ENCODE peak calls at places on chromosomes 13 and 19, in five cellular contexts. J is AG10803, W is aorta, Z is NCI-H187 treated with DMSO at 0.1 percent for 48 hours, E is HS-5. O is an unnamed sample.

GRCh38 chr13:38180670-38181069 is 169.0 kb upstream of the UFM1 start:
- DNase-seq in E (no peak), J (peak; percentile 0), W (no peak), Z (no peak), O (no peak)

GRCh38 chr13:99386911-99387788 is 80.0 kb upstream of the GPR183 start:
- DNase-seq in E (no peak), Z (no peak), W (peak; percentile 71), J (no peak), O (peak; percentile 85)

GRCh38 chr19:16897572-16898056 is 8.8 kb downstream of the F2RL3 start:
- DNase-seq in Z (no peak), E (no peak), W (peak; percentile 77), J (peak; percentile 36), O (no peak)

GRCh38 chr19:47316513-47316912 is 6.9 kb downstream of the C5AR1 start:
- DNase-seq in W (no peak), E (no peak), Z (no peak), J (no peak), O (no peak)

GRCh38 chr19:2434721-2435265 is 7.4 kb upstream of the TIMM13 start:
- DNase-seq in E (no peak), W (peak; percentile 40), J (no peak), Z (no peak), O (no peak)

GRCh38 chr13:51838235-51838846 is 6.6 kb downstream of the TMEM272 start:
- DNase-seq in W (no peak), J (peak; percentile 68), Z (no peak), E (peak; percentile 28), O (no peak)

GRCh38 chr19:52739576-52739975 is 4.7 kb upstream of the ZNF611 start:
- DNase-seq in W (no peak), E (no peak), J (no peak), Z (no peak), O (no peak)

GRCh38 chr19:53867225-53868090 is at the start of gene MYADM:
- DNase-seq in E (peak; percentile 94), W (peak; percentile 99), J (peak; percentile 99), Z (no peak), O (peak; percentile 100)

GRCh38 chr19:46181386-46181774 is 33.3 kb downstream of the IGFL2 start:
- DNase-seq in Z (no peak), E (no peak), W (no peak), J (peak; percentile 21), O (no peak)

GRCh38 chr13:30870049-30870884 is 35.8 kb upstream of the MEDAG start:
- DNase-seq in W (peak; percentile 92), E (peak; percentile 84), J (peak; percentile 99), Z (no peak), O (peak; percentile 32)

GRCh38 chr19:38699027-38699346 is 45.3 kb downstream of the CAPN12 start:
- DNase-seq in Z (no peak), W (no peak), E (no peak), J (no peak), O (no peak)

GRCh38 chr19:7799640-7800355 is 30.2 kb upstream of the EVI5L start:
- DNase-seq in W (peak; percentile 61), J (peak; percentile 63), E (no peak), Z (no peak), O (peak; percentile 55)

GRCh38 chr19:3537438-3538240 is 1.3 kb upstream of the TEKTIP1 start:
- DNase-seq in J (no peak), W (no peak), E (no peak), Z (no peak), O (no peak)

GRCh38 chr13:47798906-47799305 is 202.2 kb downstream of the SUCLA2 start:
- DNase-seq in Z (no peak), J (peak; percentile 27), W (no peak), E (no peak), O (no peak)

GRCh38 chr13:20351279-20352022 is 119.3 kb upstream of the GJB6 start:
- DNase-seq in J (peak; percentile 89), Z (no peak), E (peak; percentile 13), W (no peak), O (no peak)

GRCh38 chr13:21009036-21009435 is 52.4 kb downstream of the LATS2 start:
- DNase-seq in Z (no peak), W (no peak), E (no peak), J (no peak), O (no peak)

GRCh38 chr19:1432507-1432887 is 5.7 kb upstream of the RPS15 start:
- DNase-seq in Z (no peak), W (no peak), E (no peak), J (no peak), O (no peak)

GRCh38 chr19:8655340-8655709 is 24.9 kb downstream of the NFILZ start:
- DNase-seq in E (no peak), J (no peak), W (no peak), Z (no peak), O (peak; percentile 37)

GRCh38 chr13:48596128-48596429 is 57.6 kb upstream of the CYSLTR2 start:
- DNase-seq in W (no peak), J (no peak), E (no peak), Z (no peak), O (no peak)

GRCh38 chr13:110261166-110262081 is 45.5 kb downstream of the COL4A1 start:
- DNase-seq in J (no peak), W (no peak), E (no peak), Z (no peak), O (no peak)

O was measured in GM13977.